ENCODE peak calls at places on chromosomes 13 and 19, in seven cellular contexts. C, N, Q, A, M, E and D are unnamed samples. For H3K27me3 and H3K4me1, the result is how much of the 10 kb centered on the place peaks cover.

GRCh38 chr13:112486386-112487126 is 101.4 kb downstream of the TUBGCP3 start:
- DNase-seq in C (no peak), E (peak), Q (no peak), M (no peak), N (no peak), A (no peak), D (no peak)

GRCh38 chr13:87827479-87827878 is 156.3 kb downstream of the SLITRK5 start:
- DNase-seq in A (peak), Q (no peak), N (no peak), C (no peak), E (no peak), M (no peak), D (no peak)

GRCh38 chr19:30449673-30450072 is 77.5 kb downstream of the ZNF536 start:
- DNase-seq in C (no peak), Q (no peak), N (no peak), E (no peak), M (no peak), A (no peak), D (no peak)

GRCh38 chr19:661427-662196 is 1.4 kb downstream of the RNF126 start:
- DNase-seq in Q (no peak), A (no peak), N (no peak), E (peak), M (no peak), C (no peak), D (no peak)

GRCh38 chr13:70580825-70581224 is 472.6 kb upstream of the KLHL1 start:
- DNase-seq in M (no peak), A (no peak), C (no peak), Q (no peak), E (no peak), N (no peak), D (no peak)

GRCh38 chr13:99774644-99775043 is 196.9 kb downstream of the ZIC5 start:
- DNase-seq in A (no peak), N (no peak), Q (no peak), E (no peak), M (no peak), C (no peak), D (peak)

GRCh38 chr13:78606471-78607408 is 3.4 kb upstream of the POU4F1 start:
- DNase-seq in M (no peak), E (no peak), N (no peak), Q (no peak), A (no peak), C (no peak), D (no peak)

GRCh38 chr19:38861368-38861767 is 11.6 kb upstream of the HNRNPL start:
- DNase-seq in C (no peak), M (no peak), N (no peak), A (no peak), Q (no peak), E (no peak), D (no peak)

GRCh38 chr19:48819366-48819816 is 8.6 kb upstream of the BCAT2 start:
- DNase-seq in E (no peak), C (peak), A (no peak), Q (peak), N (peak), M (peak), D (peak)

GRCh38 chr19:50551713-50552187 is 16.5 kb downstream of the LRRC4B start:
- DNase-seq in C (no peak), A (peak), Q (no peak), E (no peak), N (no peak), M (no peak), D (no peak)
- H3K27me3 ChIP-seq in C (under half), A (under half), Q (half or more), E (under half), N (under half), M (half or more), D (under half)

DNA sequence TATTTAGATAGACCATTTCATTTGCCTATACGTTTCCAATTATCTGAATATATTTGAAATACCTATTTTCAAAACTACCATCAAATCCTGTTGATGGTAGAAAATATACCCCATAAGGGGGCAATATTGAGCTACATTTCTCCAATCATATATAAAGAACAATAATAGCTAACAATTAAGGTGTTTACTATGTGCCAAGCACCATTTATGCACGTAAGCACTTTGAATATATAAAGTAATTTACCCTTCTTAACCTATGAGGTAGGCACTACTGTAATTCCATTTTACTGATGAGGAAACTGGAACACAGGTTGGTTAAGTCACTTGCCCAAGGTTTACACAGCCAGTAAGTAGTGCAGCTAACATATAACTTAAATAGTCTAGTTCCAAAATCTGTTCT is 79.2 kb downstream of the UBL3 start:
- DNase-seq in M (no peak), N (no peak), E (peak), Q (no peak), C (no peak), A (peak), D (no peak)
- TF ChIP-seq CTCF in M (peak), N (peak), E (peak), Q (peak), C (no peak), A (peak), D (peak)

GRCh38 chr19:19445288-19445687 is 39.8 kb downstream of the GATAD2A start:
- DNase-seq in C (no peak), Q (no peak), A (no peak), E (no peak), M (no peak), N (no peak), D (no peak)

GRCh38 chr19:19448238-19448544 is 42.7 kb downstream of the GATAD2A start:
- DNase-seq in N (no peak), A (no peak), C (no peak), E (no peak), M (no peak), Q (peak), D (no peak)

GRCh38 chr19:19445911-19446361 is 40.5 kb downstream of the GATAD2A start:
- DNase-seq in E (no peak), A (no peak), M (no peak), C (no peak), N (no peak), Q (no peak), D (no peak)

GRCh38 chr19:19446655-19447437 is 41.4 kb downstream of the GATAD2A start:
- DNase-seq in Q (no peak), E (no peak), N (no peak), A (no peak), C (no peak), M (no peak), D (no peak)

GRCh38 chr19:19447536-19448237 is 42.2 kb downstream of the GATAD2A start:
- DNase-seq in N (no peak), Q (no peak), M (no peak), E (no peak), C (no peak), A (no peak), D (no peak)
- H3K4me1 ChIP-seq in N (under half), Q (half or more), M (under half), E (under half), C (under half), A (under half), D (under half)

GRCh38 chr19:54541712-54542111 is 31.9 kb upstream of the LILRA2 start:
- DNase-seq in M (no peak), E (no peak), C (no peak), N (no peak), A (no peak), Q (no peak), D (no peak)
- H3K27me3 ChIP-seq in M (under half), E (under half), C (under half), N (under half), A (under half), Q (under half), D (under half)

GRCh38 chr13:26653310-26653709 is 95.8 kb downstream of the WASF3 start:
- DNase-seq in C (no peak), E (no peak), A (no peak), M (no peak), Q (no peak), N (no peak), D (no peak)
- TF ChIP-seq CTCF in C (no peak), E (no peak), A (no peak), M (no peak), Q (no peak), N (no peak), D (no peak)

GRCh38 chr13:114123448-114123847 is 9.0 kb downstream of the RASA3 start:
- DNase-seq in E (no peak), M (no peak), N (no peak), A (no peak), C (no peak), Q (no peak), D (no peak)
- H3K4me1 ChIP-seq in E (under half), M (under half), N (under half), A (half or more), C (under half), Q (half or more), D (under half)

GRCh38 chr13:20145521-20145920 is 15.3 kb downstream of the GJA3 start:
- DNase-seq in C (no peak), N (no peak), A (no peak), E (no peak), Q (no peak), M (no peak), D (no peak)

GRCh38 chr13:20144141-20144850 is 16.6 kb downstream of the GJA3 start:
- DNase-seq in C (no peak), Q (no peak), N (no peak), E (no peak), M (no peak), A (no peak), D (no peak)

GRCh38 chr13:20148501-20149183 is 12.2 kb downstream of the GJA3 start:
- DNase-seq in A (no peak), C (no peak), M (no peak), E (no peak), Q (no peak), N (no peak), D (no peak)

GRCh38 chr13:20142927-20143480 is 17.8 kb downstream of the GJA3 start:
- DNase-seq in M (no peak), E (no peak), A (no peak), C (no peak), Q (no peak), N (no peak), D (no peak)

GRCh38 chr13:20146381-20146780 is 14.5 kb downstream of the GJA3 start:
- DNase-seq in E (no peak), A (no peak), C (no peak), M (no peak), N (no peak), Q (no peak), D (no peak)
- H3K27me3 ChIP-seq in E (under half), A (under half), C (under half), M (under half), N (under half), Q (half or more), D (under half)

DNA sequence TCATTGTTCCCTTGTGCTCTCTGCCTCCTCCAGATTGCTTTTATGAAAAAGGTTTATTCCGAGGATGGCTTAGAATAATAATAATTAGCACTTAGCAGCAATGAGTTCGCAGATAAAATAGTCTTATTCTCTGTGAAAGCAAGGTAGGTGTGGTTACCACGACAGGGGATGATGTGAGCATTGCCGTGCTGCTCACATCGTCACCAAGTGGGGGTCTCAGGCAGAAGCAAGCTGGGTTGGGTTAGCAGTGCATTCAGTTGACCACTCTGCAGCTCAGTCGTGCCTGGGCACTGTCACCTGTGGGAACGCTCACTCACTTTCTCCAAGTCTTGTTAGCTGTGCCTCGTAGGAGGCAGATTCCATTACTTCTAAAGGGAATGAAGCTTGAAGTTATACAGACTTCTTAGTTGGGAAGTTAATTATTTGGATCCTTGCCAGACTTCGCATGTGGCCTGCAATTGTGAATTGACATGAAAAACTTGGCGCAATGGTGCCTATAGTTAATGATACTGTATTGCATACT is 157.2 kb downstream of the MYO16 start:
- DNase-seq in M (no peak), C (no peak), N (no peak), A (peak), Q (no peak), E (no peak), D (no peak)
- TF ChIP-seq CTCF in M (no peak), C (no peak), N (no peak), A (no peak), Q (no peak), E (no peak), D (no peak)